ENCODE peak calls at places on chromosomes 12 and 14, in four cellular contexts. S is Panc1; D is IMR-90; Y is CD4-positive, alpha-beta memory T cell. C is an unnamed sample.
A peak's percentile ranks its signal among the peaks of the same experiment; 100 is the strongest.

GRCh38 chr12:123142948-123143752 is 7.7 kb downstream of the PITPNM2 start:
- DNase-seq in S (no peak), D (no peak), Y (no peak), C (peak; percentile 49)

GRCh38 chr12:47636908-47637780 is 68.7 kb downstream of the RPAP3 start:
- DNase-seq in S (no peak), D (no peak), Y (peak; percentile 44), C (peak; percentile 12)

GRCh38 chr14:21087294-21088091 is 11.0 kb downstream of the ZNF219 start:
- DNase-seq in S (no peak), D (peak; percentile 98), Y (peak; percentile 98), C (no peak)

GRCh38 chr14:53152627-53152908 is 555 bp downstream of the DDHD1 start:
- DNase-seq in S (no peak), D (no peak), Y (no peak), C (no peak)

GRCh38 chr12:108425238-108425795 is 86.2 kb upstream of the CMKLR1 start:
- DNase-seq in S (no peak), D (no peak), Y (no peak), C (peak; percentile 16)

GRCh38 chr12:22481557-22482104 is 62.7 kb downstream of the C2CD5 start:
- DNase-seq in S (no peak), D (no peak), Y (no peak), C (no peak)

GRCh38 chr14:37172024-37172869 is at the start of gene SLC25A21:
- DNase-seq in S (peak; percentile 62), D (peak; percentile 82), Y (no peak), C (peak; percentile 76)

GRCh38 chr12:56129210-56129691 is 1.2 kb downstream of the ESYT1 start:
- DNase-seq in S (no peak), D (peak; percentile 36), Y (peak; percentile 79), C (peak; percentile 77)

GRCh38 chr12:6817056-6817455 is 4.6 kb upstream of the GPR162 start:
- DNase-seq in S (no peak), D (no peak), Y (no peak), C (no peak)

GRCh38 chr14:25944020-25944419 is 653.8 kb downstream of the NOVA1 start:
- DNase-seq in S (no peak), D (no peak), Y (no peak), C (no peak)

GRCh38 chr12:93020225-93020997 is 91.3 kb upstream of the EEA1 start:
- DNase-seq in S (no peak), D (no peak), Y (no peak), C (no peak)

GRCh38 chr14:105897725-105898113 is 371.3 kb downstream of the TMEM121 start:
- DNase-seq in S (no peak), D (no peak), Y (no peak), C (no peak)

GRCh38 chr12:116604151-116604550 is 45.0 kb downstream of the MAP1LC3B2 start:
- DNase-seq in S (no peak), D (no peak), Y (no peak), C (no peak)

GRCh38 chr12:13095266-13095995 is 8.0 kb downstream of the GSG1 start:
- DNase-seq in S (no peak), D (no peak), Y (no peak), C (no peak)

GRCh38 chr14:99612737-99613330 is 8.8 kb upstream of the CCDC85C start:
- DNase-seq in S (no peak), D (peak; percentile 70), Y (no peak), C (peak; percentile 59)

GRCh38 chr12:7995266-7995963 is 37.1 kb upstream of the FOXJ2 start:
- DNase-seq in S (no peak), D (peak; percentile 91), Y (peak; percentile 90), C (peak; percentile 79)

GRCh38 chr12:114901316-114901715 is 217.3 kb upstream of the TBX3 start:
- DNase-seq in S (no peak), D (no peak), Y (no peak), C (no peak)

GRCh38 chr12:131736807-131737484 is 26.1 kb downstream of the SFSWAP start:
- DNase-seq in S (peak; percentile 62), D (peak; percentile 70), Y (no peak), C (peak; percentile 46)

GRCh38 chr14:65277580-65278270 is 134.8 kb upstream of the FUT8 start:
- DNase-seq in S (no peak), D (no peak), Y (no peak), C (no peak)

GRCh38 chr12:18576104-18576622 is 161.6 kb downstream of the PLCZ1 start:
- DNase-seq in S (no peak), D (peak; percentile 44), Y (no peak), C (peak; percentile 19)

GRCh38 chr14:35959835-35960234 is 133.7 kb downstream of the BRMS1L start:
- DNase-seq in S (no peak), D (no peak), Y (no peak), C (no peak)

DNA sequence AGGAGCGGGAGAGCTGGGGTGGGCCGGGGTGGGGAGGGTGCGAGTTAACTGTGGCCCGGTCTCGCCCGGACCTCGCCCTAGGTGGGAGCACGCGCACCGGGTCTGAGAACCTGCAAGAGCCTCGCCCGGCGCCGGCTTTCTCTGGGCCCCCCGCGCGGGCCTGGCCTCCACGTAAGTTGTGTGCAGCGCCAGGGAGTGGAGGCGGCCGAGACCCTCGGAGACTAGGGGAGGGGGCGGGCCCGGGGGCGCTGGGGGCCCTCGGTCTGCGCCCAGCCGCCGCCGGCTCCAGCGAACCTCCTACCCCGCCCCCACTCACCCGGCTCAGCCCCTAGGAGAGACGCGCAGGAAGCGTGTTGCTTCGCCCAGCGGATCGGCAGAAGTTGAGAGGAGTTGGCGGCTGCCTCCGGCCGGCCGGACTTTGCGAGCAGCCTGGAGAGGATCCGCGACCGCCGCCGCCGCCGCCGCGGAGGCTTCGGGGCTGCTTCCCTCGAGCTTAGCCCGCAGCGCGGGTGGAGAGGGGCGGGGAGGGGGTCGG is at the start of gene PRMT8:
- DNase-seq in S (no peak), D (no peak), Y (no peak), C (peak; percentile 30)
- H3K27me3 ChIP-seq in S (peaks cover 2% of the 10 kb centered on the region), D (peaks cover 43% of the 10 kb centered on the region), Y (peaks cover 15% of the 10 kb centered on the region), C (peaks cover 64% of the 10 kb centered on the region)

GRCh38 chr12:53998900-53999236 is 1.1 kb upstream of the HOXC9 start:
- DNase-seq in S (no peak), D (no peak), Y (no peak), C (no peak)

GRCh38 chr12:54000105-54000773 is at the start of gene HOXC9:
- DNase-seq in S (no peak), D (no peak), Y (no peak), C (no peak)

GRCh38 chr12:53998174-53998899 is 1.6 kb upstream of the HOXC9 start:
- DNase-seq in S (no peak), D (no peak), Y (no peak), C (no peak)

GRCh38 chr12:54000774-54001114 is 783 bp downstream of the HOXC9 start:
- DNase-seq in S (no peak), D (no peak), Y (no peak), C (no peak)

DNA sequence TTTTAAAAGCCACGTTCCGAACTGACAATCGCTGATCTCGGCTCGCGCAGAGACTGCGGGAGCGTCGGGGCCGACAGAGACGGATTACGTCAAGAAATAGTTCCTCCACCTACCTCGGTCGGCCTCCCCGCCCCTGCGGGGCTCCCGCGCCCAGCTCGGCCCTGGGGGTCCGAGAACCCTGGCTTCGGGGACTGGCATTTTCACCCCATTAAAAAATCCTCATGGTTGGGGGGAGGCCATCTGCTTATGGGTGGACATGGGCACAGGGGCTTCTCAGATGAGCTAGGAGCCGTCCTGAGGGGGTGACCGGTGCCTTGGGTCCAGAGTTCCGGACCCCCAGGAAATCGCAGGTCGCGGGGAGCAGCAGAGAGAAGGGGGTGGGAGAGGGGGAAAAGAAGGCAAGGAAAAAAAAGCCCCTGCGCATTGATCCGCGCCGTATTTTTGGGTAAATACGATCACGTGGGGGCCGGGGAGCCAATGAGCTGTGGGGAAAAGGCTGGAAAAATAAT is 311 bp upstream of the HOXC9 start:
- DNase-seq in S (no peak), D (peak; percentile 31), Y (no peak), C (peak; percentile 81)
- H3K4me3 ChIP-seq in S (peak overlapping the region; percentile 66), D (no peak overlapping the region), Y (no peak overlapping the region), C (peak overlapping the region; percentile 72)

DNA sequence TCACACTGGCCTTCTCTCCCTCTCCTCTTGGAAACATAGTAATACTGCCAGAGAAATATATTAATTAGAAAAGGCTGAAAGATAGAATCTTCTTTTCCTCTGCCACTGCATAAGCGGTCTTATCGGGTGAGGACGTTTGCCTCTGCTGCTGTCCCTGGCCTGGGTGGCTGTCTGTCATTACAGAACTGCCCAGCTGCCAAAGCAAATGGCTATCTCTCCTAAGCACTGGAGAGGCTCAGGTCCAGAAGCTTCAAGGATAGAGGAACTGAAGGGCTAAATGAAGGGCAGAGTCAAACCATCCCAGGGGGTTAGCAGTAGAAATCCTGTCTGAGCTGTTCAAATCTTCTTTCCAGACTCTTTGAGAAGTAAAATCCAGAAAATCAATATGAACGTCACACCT is 198.6 kb upstream of the CAND1 start:
- DNase-seq in S (no peak), D (no peak), Y (no peak), C (no peak)
- H3K27me3 ChIP-seq in S (peaks cover 12% of the 10 kb centered on the region), D (peaks cover 31% of the 10 kb centered on the region), Y (peaks cover 5% of the 10 kb centered on the region), C (peaks cover 35% of the 10 kb centered on the region)

DNA sequence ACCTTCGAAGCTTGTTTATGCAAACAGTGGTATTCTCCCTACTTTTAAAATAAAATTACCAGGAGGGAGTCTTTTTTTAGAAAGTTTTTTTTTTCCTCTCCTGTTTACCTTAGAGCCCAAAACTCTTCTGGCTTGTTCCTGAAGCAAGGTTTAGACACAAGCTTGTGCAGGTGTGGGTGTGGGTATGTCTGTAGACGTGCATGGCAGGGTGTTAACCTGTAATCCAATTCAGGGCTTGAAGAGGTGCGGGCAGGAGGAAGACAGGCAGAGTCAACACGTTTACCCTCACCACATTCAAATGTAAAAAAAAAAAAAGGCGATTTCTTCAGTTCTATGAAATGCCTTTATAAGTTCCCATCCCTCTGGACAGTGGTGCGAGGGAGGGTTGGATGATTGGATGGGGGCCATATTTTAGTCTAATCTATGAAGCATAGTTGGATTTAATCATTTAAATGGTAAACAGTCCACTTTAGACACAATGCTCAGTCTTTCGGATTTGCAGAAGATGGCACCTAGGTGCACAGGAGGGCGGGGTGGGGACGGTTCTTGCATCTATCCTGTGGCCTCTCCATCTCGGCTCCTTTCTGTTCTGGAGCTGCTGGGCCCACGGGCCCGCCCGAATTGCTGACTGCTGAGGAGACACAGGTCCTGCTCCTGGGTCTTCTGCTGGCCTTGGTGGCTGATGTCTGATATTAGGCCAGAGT is 982 bp upstream of the NINJ2 start:
- DNase-seq in S (no peak), D (no peak), Y (no peak), C (no peak)
- H3K4me3 ChIP-seq in S (no peak overlapping the region), D (no peak overlapping the region), Y (no peak overlapping the region), C (no peak overlapping the region)